ENCODE peak calls at places on chromosomes 16 and 17, in five cellular contexts. X is frontal cortex, N is neuronal stem cell, I is ELF-1, H is activated T-helper 1 cell treated with Interleukin-2 at 50 U/mL for 16 hours. L is an unnamed sample.

GRCh38 chr16:50836121-50836541 is 94.2 kb downstream of the CYLD start:
- DNase-seq in H (no peak), N (no peak), X (peak), I (no peak), L (no peak)

GRCh38 chr16:15518412-15519351 is 84.3 kb downstream of the BMERB1 start:
- DNase-seq in H (no peak), I (peak), X (no peak), N (no peak), L (no peak)

GRCh38 chr17:21689604-21690003 is 2.7 kb upstream of the KCNJ18 start:
- DNase-seq in X (no peak), I (peak), H (no peak), N (no peak), L (no peak)

GRCh38 chr17:65430209-65430833 is 131.1 kb downstream of the AXIN2 start:
- DNase-seq in X (no peak), I (no peak), H (no peak), N (no peak), L (no peak)

GRCh38 chr16:12340151-12340733 is 363.7 kb downstream of the SNX29 start:
- DNase-seq in I (peak), H (no peak), X (peak), N (no peak), L (peak)

GRCh38 chr16:9406039-9406438 is 314.6 kb downstream of the HAPSTR1 start:
- DNase-seq in N (no peak), X (no peak), I (no peak), H (no peak), L (no peak)

GRCh38 chr17:37406635-37407455 is at the start of the genes ACACA and TADA2A:
- DNase-seq in X (peak), N (peak), I (peak), H (peak), L (peak)

GRCh38 chr17:38898812-38899348 is 26.5 kb upstream of the LASP1NB start:
- DNase-seq in N (no peak), H (peak), X (no peak), I (no peak), L (peak)

GRCh38 chr17:50918933-50919296 is 52.8 kb upstream of the TOB1 start:
- DNase-seq in H (no peak), X (peak), N (no peak), I (no peak), L (no peak)